ENCODE peak calls at places on chromosome 1, in six cellular contexts. I is GF-D8; O is stimulated activated CD8-positive, alpha-beta memory T cell treated with anti-CD3 and anti-CD28 coated beads, Interleukin-15, amount 100 ng/mL, for 24 hours; C is cerebellar cortex; F is NCI-H774; V is HEK293T. Z is an unnamed sample.

GRCh38 chr1:166721145-166721544 is 118.1 kb upstream of the POGK start:
- DNase-seq in O (no peak), V (no peak), F (no peak), I (no peak), C (peak; percentile 1), Z (no peak)

GRCh38 chr1:88726697-88727096 is 42.6 kb downstream of the PKN2 start:
- DNase-seq in O (no peak), F (no peak), V (no peak), C (no peak), I (peak; percentile 75), Z (no peak)

GRCh38 chr1:24540051-24540905 is 15.6 kb upstream of the NCMAP start:
- DNase-seq in C (no peak), V (no peak), F (no peak), O (no peak), I (no peak), Z (no peak)

GRCh38 chr1:239909894-239910293 is 181.8 kb upstream of the FMN2 start:
- DNase-seq in V (no peak), C (no peak), O (no peak), I (no peak), F (no peak), Z (peak; percentile 62)

GRCh38 chr1:55363261-55363660 is 148.1 kb upstream of the USP24 start:
- DNase-seq in I (no peak), F (no peak), V (no peak), C (no peak), O (no peak), Z (no peak)

GRCh38 chr1:230284891-230285290 is 141.2 kb downstream of the PGBD5 start:
- DNase-seq in V (no peak), I (no peak), F (no peak), C (no peak), O (no peak), Z (no peak)

GRCh38 chr1:245094092-245094491 is 60.7 kb upstream of the KIF26B start:
- DNase-seq in O (no peak), I (no peak), F (no peak), C (no peak), V (no peak), Z (no peak)

GRCh38 chr1:30032302-30032701 is 691.1 kb downstream of the MATN1 start:
- DNase-seq in F (no peak), C (no peak), V (no peak), O (no peak), I (no peak), Z (no peak)

GRCh38 chr1:235027862-235028250 is 100.8 kb downstream of the TOMM20 start:
- DNase-seq in O (no peak), I (no peak), C (no peak), V (no peak), F (no peak), Z (no peak)